ENCODE peak calls at places on chromosomes 16 and 17, in five cellular contexts. P, L, Z, C and K are unnamed samples.

GRCh38 chr17:691423-691822 is 23.2 kb downstream of the VPS53 start:
- DNase-seq in P (no peak), Z (no peak), C (peak), L (no peak), K (peak)

GRCh38 chr17:38465420-38466345 is 37.4 kb downstream of the ARHGAP23 start:
- DNase-seq in L (no peak), Z (peak), P (no peak), C (peak), K (peak)

GRCh38 chr17:57919912-57920311 is 35.3 kb downstream of the CUEDC1 start:
- DNase-seq in C (no peak), L (no peak), Z (no peak), P (no peak), K (no peak)

GRCh38 chr16:75097941-75098897 is 18.4 kb downstream of the LDHD start:
- DNase-seq in P (no peak), C (no peak), Z (no peak), L (no peak), K (no peak)

GRCh38 chr16:71295950-71296349 is 6.7 kb upstream of the CMTR2 start:
- DNase-seq in P (no peak), Z (no peak), L (no peak), C (no peak), K (no peak)

GRCh38 chr17:27974531-27975145 is 67.8 kb upstream of the NLK start:
- DNase-seq in Z (no peak), P (no peak), L (no peak), C (no peak), K (no peak)

GRCh38 chr17:41935641-41936040 is 5.2 kb downstream of the ODAD4 start:
- DNase-seq in C (no peak), P (no peak), L (no peak), Z (no peak), K (no peak)

GRCh38 chr16:59878479-59878878 is 1144.4 kb upstream of the GOT2 start:
- DNase-seq in L (no peak), Z (no peak), P (no peak), C (peak), K (peak)

GRCh38 chr17:1452836-1453235 is 3.2 kb downstream of the CRK start:
- DNase-seq in P (no peak), L (no peak), C (no peak), Z (no peak), K (no peak)

GRCh38 chr17:62076864-62077788 is 12.0 kb upstream of the MED13 start:
- DNase-seq in C (no peak), L (no peak), Z (no peak), P (no peak), K (no peak)

GRCh38 chr16:24553983-24554382 is 14.6 kb downstream of the RBBP6 start:
- DNase-seq in L (no peak), P (no peak), Z (no peak), C (peak), K (no peak)

GRCh38 chr16:27483624-27484023 is 66.1 kb downstream of the GTF3C1 start:
- DNase-seq in P (no peak), L (no peak), Z (no peak), C (no peak), K (no peak)

GRCh38 chr17:61461586-61461966 is 9.4 kb downstream of the TBX4 start:
- DNase-seq in Z (no peak), L (peak), P (no peak), C (no peak), K (peak)

GRCh38 chr16:80347900-80348299 is 192.9 kb upstream of the DYNLRB2 start:
- DNase-seq in C (peak), L (no peak), P (no peak), Z (peak), K (no peak)

GRCh38 chr16:78984887-78985464 is 615.6 kb downstream of the MAF start:
- DNase-seq in C (no peak), L (no peak), P (no peak), Z (peak), K (no peak)

GRCh38 chr17:75835315-75835987 is 8.8 kb downstream of the UNC13D start:
- DNase-seq in P (peak), C (no peak), Z (no peak), L (no peak), K (peak)

GRCh38 chr17:3474212-3474611 is 1.6 kb upstream of the ASPA start:
- DNase-seq in Z (no peak), L (no peak), P (no peak), C (peak), K (no peak)

DNA sequence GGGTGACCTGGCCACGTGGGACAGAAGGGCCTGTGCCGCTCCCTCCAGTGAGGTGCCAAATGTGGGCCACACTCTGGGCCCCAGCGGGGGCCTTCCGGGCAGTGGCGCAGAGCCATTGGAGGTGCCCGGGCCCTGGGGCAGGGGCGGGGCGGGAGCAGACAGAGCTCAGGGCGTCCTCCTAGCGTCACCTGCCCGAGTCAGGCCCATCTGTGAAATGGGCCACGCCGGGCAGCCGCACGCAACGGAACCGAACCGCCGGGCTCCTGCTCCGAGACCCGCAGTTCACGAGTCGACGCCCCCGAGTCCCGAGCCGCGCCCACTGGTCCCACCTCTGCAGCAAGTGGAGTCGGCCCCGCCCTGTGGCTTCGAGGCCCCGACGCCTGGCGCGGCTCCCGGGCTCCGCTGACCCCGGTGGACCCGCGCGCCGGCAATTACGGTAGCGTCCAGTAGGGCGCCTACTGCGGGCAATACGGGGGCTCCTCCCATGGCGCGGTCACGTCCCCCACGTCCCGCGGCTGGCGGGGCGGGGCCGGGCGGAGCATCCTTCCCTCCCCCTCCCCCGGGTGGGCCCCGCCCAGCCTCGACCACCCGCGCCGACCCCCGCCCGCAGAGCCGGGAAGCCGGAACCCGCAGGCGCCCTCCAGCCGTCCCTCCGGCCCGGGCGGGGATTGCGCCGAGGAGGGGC is 1.9 kb downstream of the SLC16A3 start:
- DNase-seq in Z (peak), C (peak), L (peak), P (peak), K (peak)
- H3K4me3 ChIP-seq in Z (peak), C (peak), L (peak), P (peak), K (peak)

GRCh38 chr17:74785096-74785980 is 9.2 kb upstream of the NAT9 start:
- DNase-seq in C (no peak), L (no peak), P (no peak), Z (no peak), K (no peak)
- TF ChIP-seq CTCF in C (no peak), L (no peak), P (peak), Z (no peak), K (no peak)

DNA sequence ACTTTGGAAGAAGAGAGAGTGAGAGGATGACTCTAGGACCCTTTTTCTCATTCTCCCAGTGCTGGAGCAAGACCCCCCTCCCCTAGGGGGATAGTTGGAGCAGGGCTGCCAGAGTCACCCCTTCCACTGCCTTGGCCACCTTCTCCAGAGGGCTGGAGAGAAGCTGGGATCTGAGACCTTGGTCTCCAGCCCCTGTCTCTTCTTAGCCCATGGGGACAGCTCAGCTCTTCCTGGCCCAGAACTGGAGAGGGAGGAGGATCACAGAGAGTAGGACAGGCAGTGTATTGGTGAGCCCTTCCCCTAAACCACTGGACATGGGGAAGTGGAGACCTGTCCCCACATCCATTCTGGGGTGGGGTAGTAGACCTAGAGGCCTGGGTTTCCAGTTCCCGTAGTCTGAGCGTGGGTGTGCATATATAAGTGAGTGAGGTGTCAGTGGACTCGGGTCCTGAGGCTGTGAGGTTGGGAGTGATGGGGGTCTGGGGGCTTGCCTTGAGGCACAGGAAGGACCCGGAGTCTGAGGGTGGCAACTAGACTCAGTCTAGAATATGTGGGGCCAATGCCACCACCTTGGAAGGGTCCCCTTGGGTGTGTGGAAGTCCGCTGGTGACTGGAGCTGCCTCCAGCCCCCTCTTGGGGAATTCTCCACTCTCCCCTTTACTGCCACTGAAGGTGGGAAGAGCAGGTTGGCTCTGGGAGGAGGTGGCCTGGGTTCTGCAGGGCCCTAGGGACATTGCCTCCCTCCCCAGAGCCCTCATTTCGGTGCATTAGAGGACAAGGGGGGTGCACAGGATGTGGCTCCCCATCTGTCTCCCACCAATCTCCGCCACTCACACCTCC is 20.0 kb downstream of the GJD3 start:
- DNase-seq in Z (no peak), C (no peak), L (no peak), P (no peak), K (no peak)
- H3K4me3 ChIP-seq in Z (peak), C (peak), L (peak), P (peak), K (peak)

GRCh38 chr17:40415390-40415789 is 2.3 kb downstream of the TOP2A start:
- DNase-seq in P (peak), Z (no peak), L (no peak), C (peak), K (peak)
- TF ChIP-seq CTCF in P (peak), Z (peak), L (peak), C (peak), K (peak)